ENCODE peak calls at places on chromosomes 3 and 15, in eight cellular contexts. One of them, this sample, is unnamed.

GRCh38 chr3:106619-107018 is 89.9 kb upstream of the CHL1 start:
- DNase-seq in NCI-H526 treated with DMSO at 0.1 percent for 48 hours: no peak
- DNase-seq in naive thymus-derived CD8-positive, alpha-beta T cell: no peak
- DNase-seq in stimulated activated naive CD8-positive, alpha-beta T cell treated with anti-CD3 and anti-CD28 coated beads, Interleukin-15, Interleukin-2, amounts not matched to agents 100 U/mL and 50 U/mL, for 24 hours: no peak
- DNase-seq in EL: no peak
- DNase-seq in NCI-H524: no peak
- DNase-seq in astrocyte of the cerebellum: no peak
- DNase-seq in stimulated activated CD4-positive, alpha-beta T cell treated with anti-CD3 and anti-CD28 coated beads, Interleukin-2, amount 100 ng/mL, for 4 hours: no peak
- DNase-seq in this sample: no peak

GRCh38 chr15:88863412-88863811 is 31.9 kb downstream of the HAPLN3 start:
- DNase-seq in NCI-H526 treated with DMSO at 0.1 percent for 48 hours: no peak
- DNase-seq in naive thymus-derived CD8-positive, alpha-beta T cell: no peak
- DNase-seq in stimulated activated naive CD8-positive, alpha-beta T cell treated with anti-CD3 and anti-CD28 coated beads, Interleukin-15, Interleukin-2, amounts not matched to agents 100 U/mL and 50 U/mL, for 24 hours: no peak
- DNase-seq in EL: no peak
- DNase-seq in NCI-H524: no peak
- DNase-seq in astrocyte of the cerebellum: no peak
- DNase-seq in stimulated activated CD4-positive, alpha-beta T cell treated with anti-CD3 and anti-CD28 coated beads, Interleukin-2, amount 100 ng/mL, for 4 hours: no peak
- DNase-seq in this sample: no peak

GRCh38 chr15:40939909-40940801 is 11.0 kb downstream of the DLL4 start:
- DNase-seq in NCI-H526 treated with DMSO at 0.1 percent for 48 hours: no peak
- DNase-seq in naive thymus-derived CD8-positive, alpha-beta T cell: no peak
- DNase-seq in stimulated activated naive CD8-positive, alpha-beta T cell treated with anti-CD3 and anti-CD28 coated beads, Interleukin-15, Interleukin-2, amounts not matched to agents 100 U/mL and 50 U/mL, for 24 hours: no peak
- DNase-seq in EL: no peak
- DNase-seq in NCI-H524: no peak
- DNase-seq in astrocyte of the cerebellum: no peak
- DNase-seq in stimulated activated CD4-positive, alpha-beta T cell treated with anti-CD3 and anti-CD28 coated beads, Interleukin-2, amount 100 ng/mL, for 4 hours: no peak
- DNase-seq in this sample: no peak

GRCh38 chr3:64190517-64191515 is 34.5 kb downstream of the PRICKLE2 start:
- DNase-seq in NCI-H526 treated with DMSO at 0.1 percent for 48 hours: no peak
- DNase-seq in naive thymus-derived CD8-positive, alpha-beta T cell: no peak
- DNase-seq in stimulated activated naive CD8-positive, alpha-beta T cell treated with anti-CD3 and anti-CD28 coated beads, Interleukin-15, Interleukin-2, amounts not matched to agents 100 U/mL and 50 U/mL, for 24 hours: no peak
- DNase-seq in EL: peak
- DNase-seq in NCI-H524: peak
- DNase-seq in astrocyte of the cerebellum: no peak
- DNase-seq in stimulated activated CD4-positive, alpha-beta T cell treated with anti-CD3 and anti-CD28 coated beads, Interleukin-2, amount 100 ng/mL, for 4 hours: no peak
- DNase-seq in this sample: no peak

GRCh38 chr15:40743921-40744809 is 10.9 kb downstream of the RMDN3 start:
- DNase-seq in NCI-H526 treated with DMSO at 0.1 percent for 48 hours: no peak
- DNase-seq in naive thymus-derived CD8-positive, alpha-beta T cell: no peak
- DNase-seq in stimulated activated naive CD8-positive, alpha-beta T cell treated with anti-CD3 and anti-CD28 coated beads, Interleukin-15, Interleukin-2, amounts not matched to agents 100 U/mL and 50 U/mL, for 24 hours: peak
- DNase-seq in EL: peak
- DNase-seq in NCI-H524: no peak
- DNase-seq in astrocyte of the cerebellum: no peak
- DNase-seq in stimulated activated CD4-positive, alpha-beta T cell treated with anti-CD3 and anti-CD28 coated beads, Interleukin-2, amount 100 ng/mL, for 4 hours: peak
- DNase-seq in this sample: no peak

GRCh38 chr3:149277338-149277813 is 55.7 kb upstream of the CP start:
- DNase-seq in NCI-H526 treated with DMSO at 0.1 percent for 48 hours: peak
- DNase-seq in naive thymus-derived CD8-positive, alpha-beta T cell: no peak
- DNase-seq in stimulated activated naive CD8-positive, alpha-beta T cell treated with anti-CD3 and anti-CD28 coated beads, Interleukin-15, Interleukin-2, amounts not matched to agents 100 U/mL and 50 U/mL, for 24 hours: no peak
- DNase-seq in EL: peak
- DNase-seq in NCI-H524: no peak
- DNase-seq in astrocyte of the cerebellum: peak
- DNase-seq in stimulated activated CD4-positive, alpha-beta T cell treated with anti-CD3 and anti-CD28 coated beads, Interleukin-2, amount 100 ng/mL, for 4 hours: no peak
- DNase-seq in this sample: no peak

GRCh38 chr3:138916824-138917223 is 30.1 kb downstream of the FOXL2 start:
- DNase-seq in NCI-H526 treated with DMSO at 0.1 percent for 48 hours: no peak
- DNase-seq in naive thymus-derived CD8-positive, alpha-beta T cell: no peak
- DNase-seq in stimulated activated naive CD8-positive, alpha-beta T cell treated with anti-CD3 and anti-CD28 coated beads, Interleukin-15, Interleukin-2, amounts not matched to agents 100 U/mL and 50 U/mL, for 24 hours: no peak
- DNase-seq in EL: no peak
- DNase-seq in NCI-H524: no peak
- DNase-seq in astrocyte of the cerebellum: no peak
- DNase-seq in stimulated activated CD4-positive, alpha-beta T cell treated with anti-CD3 and anti-CD28 coated beads, Interleukin-2, amount 100 ng/mL, for 4 hours: no peak
- DNase-seq in this sample: no peak

GRCh38 chr15:76177491-76178040 is 117.8 kb downstream of the TMEM266 start:
- DNase-seq in NCI-H526 treated with DMSO at 0.1 percent for 48 hours: no peak
- DNase-seq in naive thymus-derived CD8-positive, alpha-beta T cell: no peak
- DNase-seq in stimulated activated naive CD8-positive, alpha-beta T cell treated with anti-CD3 and anti-CD28 coated beads, Interleukin-15, Interleukin-2, amounts not matched to agents 100 U/mL and 50 U/mL, for 24 hours: no peak
- DNase-seq in EL: peak
- DNase-seq in NCI-H524: no peak
- DNase-seq in astrocyte of the cerebellum: no peak
- DNase-seq in stimulated activated CD4-positive, alpha-beta T cell treated with anti-CD3 and anti-CD28 coated beads, Interleukin-2, amount 100 ng/mL, for 4 hours: no peak
- DNase-seq in this sample: peak

GRCh38 chr15:68699881-68700394 is 120.8 kb downstream of the ANP32A start:
- DNase-seq in NCI-H526 treated with DMSO at 0.1 percent for 48 hours: no peak
- DNase-seq in naive thymus-derived CD8-positive, alpha-beta T cell: no peak
- DNase-seq in stimulated activated naive CD8-positive, alpha-beta T cell treated with anti-CD3 and anti-CD28 coated beads, Interleukin-15, Interleukin-2, amounts not matched to agents 100 U/mL and 50 U/mL, for 24 hours: no peak
- DNase-seq in EL: no peak
- DNase-seq in NCI-H524: no peak
- DNase-seq in astrocyte of the cerebellum: no peak
- DNase-seq in stimulated activated CD4-positive, alpha-beta T cell treated with anti-CD3 and anti-CD28 coated beads, Interleukin-2, amount 100 ng/mL, for 4 hours: no peak
- DNase-seq in this sample: no peak

GRCh38 chr3:149003653-149004305 is 12.4 kb downstream of the GYG1 start:
- DNase-seq in NCI-H526 treated with DMSO at 0.1 percent for 48 hours: peak
- DNase-seq in naive thymus-derived CD8-positive, alpha-beta T cell: no peak
- DNase-seq in stimulated activated naive CD8-positive, alpha-beta T cell treated with anti-CD3 and anti-CD28 coated beads, Interleukin-15, Interleukin-2, amounts not matched to agents 100 U/mL and 50 U/mL, for 24 hours: no peak
- DNase-seq in EL: no peak
- DNase-seq in NCI-H524: no peak
- DNase-seq in astrocyte of the cerebellum: no peak
- DNase-seq in stimulated activated CD4-positive, alpha-beta T cell treated with anti-CD3 and anti-CD28 coated beads, Interleukin-2, amount 100 ng/mL, for 4 hours: no peak
- DNase-seq in this sample: no peak

GRCh38 chr3:48504051-48504946 is at the start of gene SHISA5:
- DNase-seq in NCI-H526 treated with DMSO at 0.1 percent for 48 hours: no peak
- DNase-seq in naive thymus-derived CD8-positive, alpha-beta T cell: peak
- DNase-seq in stimulated activated naive CD8-positive, alpha-beta T cell treated with anti-CD3 and anti-CD28 coated beads, Interleukin-15, Interleukin-2, amounts not matched to agents 100 U/mL and 50 U/mL, for 24 hours: peak
- DNase-seq in EL: peak
- DNase-seq in NCI-H524: no peak
- DNase-seq in astrocyte of the cerebellum: peak
- DNase-seq in stimulated activated CD4-positive, alpha-beta T cell treated with anti-CD3 and anti-CD28 coated beads, Interleukin-2, amount 100 ng/mL, for 4 hours: peak
- DNase-seq in this sample: peak

GRCh38 chr3:101941253-101942039 is 92.1 kb downstream of the NFKBIZ start:
- DNase-seq in NCI-H526 treated with DMSO at 0.1 percent for 48 hours: no peak
- DNase-seq in naive thymus-derived CD8-positive, alpha-beta T cell: no peak
- DNase-seq in stimulated activated naive CD8-positive, alpha-beta T cell treated with anti-CD3 and anti-CD28 coated beads, Interleukin-15, Interleukin-2, amounts not matched to agents 100 U/mL and 50 U/mL, for 24 hours: no peak
- DNase-seq in EL: no peak
- DNase-seq in NCI-H524: no peak
- DNase-seq in astrocyte of the cerebellum: peak
- DNase-seq in stimulated activated CD4-positive, alpha-beta T cell treated with anti-CD3 and anti-CD28 coated beads, Interleukin-2, amount 100 ng/mL, for 4 hours: no peak
- DNase-seq in this sample: no peak

GRCh38 chr15:61309236-61310016 is 80.3 kb upstream of the RORA start:
- DNase-seq in NCI-H526 treated with DMSO at 0.1 percent for 48 hours: peak
- DNase-seq in naive thymus-derived CD8-positive, alpha-beta T cell: no peak
- DNase-seq in stimulated activated naive CD8-positive, alpha-beta T cell treated with anti-CD3 and anti-CD28 coated beads, Interleukin-15, Interleukin-2, amounts not matched to agents 100 U/mL and 50 U/mL, for 24 hours: no peak
- DNase-seq in EL: no peak
- DNase-seq in NCI-H524: no peak
- DNase-seq in astrocyte of the cerebellum: no peak
- DNase-seq in stimulated activated CD4-positive, alpha-beta T cell treated with anti-CD3 and anti-CD28 coated beads, Interleukin-2, amount 100 ng/mL, for 4 hours: no peak
- DNase-seq in this sample: no peak

GRCh38 chr3:197811343-197811742 is 20.3 kb downstream of the LRCH3 start:
- DNase-seq in NCI-H526 treated with DMSO at 0.1 percent for 48 hours: no peak
- DNase-seq in naive thymus-derived CD8-positive, alpha-beta T cell: no peak
- DNase-seq in stimulated activated naive CD8-positive, alpha-beta T cell treated with anti-CD3 and anti-CD28 coated beads, Interleukin-15, Interleukin-2, amounts not matched to agents 100 U/mL and 50 U/mL, for 24 hours: no peak
- DNase-seq in EL: peak
- DNase-seq in NCI-H524: no peak
- DNase-seq in astrocyte of the cerebellum: no peak
- DNase-seq in stimulated activated CD4-positive, alpha-beta T cell treated with anti-CD3 and anti-CD28 coated beads, Interleukin-2, amount 100 ng/mL, for 4 hours: no peak
- DNase-seq in this sample: peak

GRCh38 chr3:125280966-125281365 is 68.4 kb upstream of the SLC12A8 start:
- DNase-seq in NCI-H526 treated with DMSO at 0.1 percent for 48 hours: peak
- DNase-seq in naive thymus-derived CD8-positive, alpha-beta T cell: no peak
- DNase-seq in stimulated activated naive CD8-positive, alpha-beta T cell treated with anti-CD3 and anti-CD28 coated beads, Interleukin-15, Interleukin-2, amounts not matched to agents 100 U/mL and 50 U/mL, for 24 hours: no peak
- DNase-seq in EL: peak
- DNase-seq in NCI-H524: no peak
- DNase-seq in astrocyte of the cerebellum: peak
- DNase-seq in stimulated activated CD4-positive, alpha-beta T cell treated with anti-CD3 and anti-CD28 coated beads, Interleukin-2, amount 100 ng/mL, for 4 hours: no peak
- DNase-seq in this sample: no peak

GRCh38 chr15:70024521-70024920 is 73.2 kb downstream of the TLE3 start:
- DNase-seq in NCI-H526 treated with DMSO at 0.1 percent for 48 hours: no peak
- DNase-seq in naive thymus-derived CD8-positive, alpha-beta T cell: no peak
- DNase-seq in stimulated activated naive CD8-positive, alpha-beta T cell treated with anti-CD3 and anti-CD28 coated beads, Interleukin-15, Interleukin-2, amounts not matched to agents 100 U/mL and 50 U/mL, for 24 hours: no peak
- DNase-seq in EL: no peak
- DNase-seq in NCI-H524: no peak
- DNase-seq in astrocyte of the cerebellum: no peak
- DNase-seq in stimulated activated CD4-positive, alpha-beta T cell treated with anti-CD3 and anti-CD28 coated beads, Interleukin-2, amount 100 ng/mL, for 4 hours: no peak
- DNase-seq in this sample: no peak

GRCh38 chr3:116524455-116524854 is 79.2 kb upstream of the LSAMP start:
- DNase-seq in NCI-H526 treated with DMSO at 0.1 percent for 48 hours: no peak
- DNase-seq in naive thymus-derived CD8-positive, alpha-beta T cell: no peak
- DNase-seq in stimulated activated naive CD8-positive, alpha-beta T cell treated with anti-CD3 and anti-CD28 coated beads, Interleukin-15, Interleukin-2, amounts not matched to agents 100 U/mL and 50 U/mL, for 24 hours: no peak
- DNase-seq in EL: no peak
- DNase-seq in NCI-H524: no peak
- DNase-seq in astrocyte of the cerebellum: no peak
- DNase-seq in stimulated activated CD4-positive, alpha-beta T cell treated with anti-CD3 and anti-CD28 coated beads, Interleukin-2, amount 100 ng/mL, for 4 hours: no peak
- DNase-seq in this sample: no peak

GRCh38 chr15:90465140-90465929 is 64.4 kb upstream of the CRTC3 start:
- DNase-seq in NCI-H526 treated with DMSO at 0.1 percent for 48 hours: no peak
- DNase-seq in naive thymus-derived CD8-positive, alpha-beta T cell: no peak
- DNase-seq in stimulated activated naive CD8-positive, alpha-beta T cell treated with anti-CD3 and anti-CD28 coated beads, Interleukin-15, Interleukin-2, amounts not matched to agents 100 U/mL and 50 U/mL, for 24 hours: no peak
- DNase-seq in EL: peak
- DNase-seq in NCI-H524: no peak
- DNase-seq in astrocyte of the cerebellum: peak
- DNase-seq in stimulated activated CD4-positive, alpha-beta T cell treated with anti-CD3 and anti-CD28 coated beads, Interleukin-2, amount 100 ng/mL, for 4 hours: no peak
- DNase-seq in this sample: no peak

GRCh38 chr3:103218146-103218545 is 783.3 kb downstream of the ZPLD1 start:
- DNase-seq in NCI-H526 treated with DMSO at 0.1 percent for 48 hours: no peak
- DNase-seq in naive thymus-derived CD8-positive, alpha-beta T cell: no peak
- DNase-seq in stimulated activated naive CD8-positive, alpha-beta T cell treated with anti-CD3 and anti-CD28 coated beads, Interleukin-15, Interleukin-2, amounts not matched to agents 100 U/mL and 50 U/mL, for 24 hours: no peak
- DNase-seq in EL: no peak
- DNase-seq in NCI-H524: no peak
- DNase-seq in astrocyte of the cerebellum: no peak
- DNase-seq in stimulated activated CD4-positive, alpha-beta T cell treated with anti-CD3 and anti-CD28 coated beads, Interleukin-2, amount 100 ng/mL, for 4 hours: no peak
- DNase-seq in this sample: no peak